ENCODE peak calls at places on chromosomes 12 and 14, in four cellular contexts. One of them, this sample, is unnamed.

GRCh38 chr12:47017901-47018479 is 61.4 kb upstream of the PCED1B start:
- DNase-seq in DMS153: no peak
- DNase-seq in iris pigment epithelial cell: peak
- DNase-seq in endothelial cell: no peak
- DNase-seq in this sample: no peak

GRCh38 chr12:70719084-70719483 is 81.9 kb upstream of the PTPRB start:
- DNase-seq in iris pigment epithelial cell: no peak
- DNase-seq in DMS153: no peak
- DNase-seq in endothelial cell: no peak
- DNase-seq in this sample: no peak

GRCh38 chr12:64404470-64405446 is 566 bp downstream of the XPOT start:
- DNase-seq in DMS153: peak
- DNase-seq in iris pigment epithelial cell: peak
- DNase-seq in endothelial cell: peak
- DNase-seq in this sample: no peak

GRCh38 chr12:25241171-25242020 is 9.3 kb downstream of the KRAS start:
- DNase-seq in iris pigment epithelial cell: peak
- DNase-seq in DMS153: peak
- DNase-seq in endothelial cell: no peak
- DNase-seq in this sample: peak

GRCh38 chr14:24999157-24999556 is 50.8 kb downstream of the STXBP6 start:
- DNase-seq in iris pigment epithelial cell: no peak
- DNase-seq in DMS153: no peak
- DNase-seq in endothelial cell: no peak
- DNase-seq in this sample: no peak

GRCh38 chr14:22304324-22304723 is 284.7 kb downstream of the DAD1 start:
- DNase-seq in endothelial cell: no peak
- DNase-seq in DMS153: no peak
- DNase-seq in iris pigment epithelial cell: no peak
- DNase-seq in this sample: no peak

GRCh38 chr14:21965042-21965441 is 291.4 kb upstream of the OR4E1 start:
- DNase-seq in iris pigment epithelial cell: no peak
- DNase-seq in DMS153: no peak
- DNase-seq in endothelial cell: no peak
- DNase-seq in this sample: no peak

GRCh38 chr14:101821528-101821927 is 60.0 kb downstream of the PPP2R5C start:
- DNase-seq in DMS153: no peak
- DNase-seq in iris pigment epithelial cell: no peak
- DNase-seq in endothelial cell: no peak
- DNase-seq in this sample: no peak

GRCh38 chr12:65084579-65084978 is 36.5 kb downstream of the WIF1 start:
- DNase-seq in iris pigment epithelial cell: no peak
- DNase-seq in DMS153: no peak
- DNase-seq in endothelial cell: no peak
- DNase-seq in this sample: no peak

GRCh38 chr12:95147836-95148235 is 69.4 kb downstream of the FGD6 start:
- DNase-seq in DMS153: no peak
- DNase-seq in iris pigment epithelial cell: no peak
- DNase-seq in endothelial cell: no peak
- DNase-seq in this sample: no peak

GRCh38 chr12:58496411-58496810 is 423.9 kb downstream of the LRIG3 start:
- DNase-seq in endothelial cell: no peak
- DNase-seq in DMS153: no peak
- DNase-seq in iris pigment epithelial cell: peak
- DNase-seq in this sample: peak

GRCh38 chr14:20345366-20345765 is 1.9 kb downstream of the PARP2 start:
- DNase-seq in iris pigment epithelial cell: no peak
- DNase-seq in endothelial cell: no peak
- DNase-seq in DMS153: no peak
- DNase-seq in this sample: no peak

This sample was measured in NCI-H510A treated with DMSO at 0.1 percent for 48 hours.